ENCODE peak calls at places on chromosomes 4 and X, in six cellular contexts. R is right lobe of liver, W is epithelial cell of prostate, Z is WTC11, U is iris pigment epithelial cell, G is ovary. I is an unnamed sample.

GRCh38 chr4:142840516-142841123 is 5.5 kb downstream of the INPP4B start:
- DNase-seq in R (no peak), W (no peak), U (peak; percentile 56), Z (no peak), G (no peak), I (no peak)

GRCh38 chr4:173518419-173519102 is 11.5 kb downstream of the HAND2 start:
- DNase-seq in W (no peak), R (no peak), Z (no peak), G (peak; percentile 32), U (peak; percentile 39), I (no peak)

GRCh38 chr4:185591679-185592141 is 56.4 kb upstream of the PDLIM3 start:
- DNase-seq in G (peak; percentile 50), U (peak; percentile 88), Z (no peak), W (peak; percentile 27), R (no peak), I (no peak)

GRCh38 chrX:121755541-121755940 is 708.1 kb downstream of the GLUD2 start:
- DNase-seq in W (no peak), R (no peak), G (no peak), U (no peak), Z (no peak), I (no peak)

GRCh38 chrX:112901821-112902732 is 61.4 kb upstream of the AMOT start:
- DNase-seq in Z (no peak), R (no peak), W (no peak), U (no peak), G (no peak), I (no peak)

GRCh38 chrX:18012974-18013373 is 151.9 kb upstream of the RAI2 start:
- DNase-seq in G (no peak), W (no peak), Z (no peak), U (no peak), R (no peak), I (no peak)

GRCh38 chr4:182807346-182807745 is 109.8 kb downstream of the DCTD start:
- DNase-seq in W (no peak), G (no peak), U (no peak), Z (no peak), R (no peak), I (no peak)

GRCh38 chr4:179307297-179308136 is 1865.3 kb upstream of the AGA start:
- DNase-seq in U (peak; percentile 12), G (no peak), Z (peak; percentile 52), R (no peak), W (no peak), I (no peak)

GRCh38 chrX:70954871-70955270 is 24.0 kb upstream of the SLC7A3 start:
- DNase-seq in W (no peak), Z (no peak), R (no peak), U (no peak), G (no peak), I (no peak)

GRCh38 chr4:143921160-143921559 is 15.8 kb upstream of the GYPE start:
- DNase-seq in R (no peak), G (no peak), Z (no peak), U (no peak), W (no peak), I (no peak)

GRCh38 chr4:74446193-74446868 is 1.4 kb downstream of the AREG start:
- DNase-seq in R (no peak), G (no peak), Z (no peak), U (no peak), W (no peak), I (no peak)

GRCh38 chr4:2667428-2667827 is 88.7 kb downstream of the TNIP2 start:
- DNase-seq in G (no peak), R (no peak), W (no peak), U (no peak), Z (no peak), I (no peak)

GRCh38 chr4:74635490-74636123 is 158.7 kb downstream of the BTC start:
- DNase-seq in W (peak; percentile 63), G (no peak), R (no peak), U (no peak), Z (no peak), I (no peak)

GRCh38 chr4:87042986-87043820 is 108.4 kb downstream of the AFF1 start:
- DNase-seq in W (no peak), G (no peak), U (no peak), Z (no peak), R (no peak), I (no peak)

GRCh38 chrX:78619829-78620228 is 39.3 kb downstream of the RTL3 start:
- DNase-seq in U (peak; percentile 36), Z (no peak), R (no peak), G (no peak), W (no peak), I (no peak)

GRCh38 chr4:141502755-141503154 is 133.6 kb upstream of the IL15 start:
- DNase-seq in R (no peak), W (no peak), U (no peak), Z (no peak), G (no peak), I (no peak)

GRCh38 chr4:985123-985830 is 1.6 kb upstream of the IDUA start:
- DNase-seq in W (no peak), R (peak; percentile 90), Z (peak; percentile 84), U (no peak), G (no peak), I (peak; percentile 63)

GRCh38 chr4:7331682-7332000 is 103.1 kb downstream of the PSAPL1 start:
- DNase-seq in W (no peak), G (no peak), R (peak; percentile 29), U (no peak), Z (no peak), I (no peak)

GRCh38 chr4:7894677-7895181 is 44.9 kb downstream of the AFAP1 start:
- DNase-seq in U (no peak), Z (no peak), W (no peak), R (no peak), G (no peak), I (no peak)

GRCh38 chr4:21765810-21766407 is 182.7 kb downstream of the KCNIP4 start:
- DNase-seq in U (peak; percentile 45), R (no peak), Z (peak; percentile 67), G (no peak), W (no peak), I (no peak)

GRCh38 chr4:105162123-105162796 is 15.6 kb downstream of the TET2 start:
- DNase-seq in W (no peak), G (no peak), Z (no peak), U (no peak), R (no peak), I (no peak)

GRCh38 chr4:5995901-5996623 is 22.2 kb downstream of the C4orf50 start:
- DNase-seq in Z (no peak), U (no peak), R (no peak), W (no peak), G (no peak), I (no peak)

GRCh38 chrX:101931494-101932248 is at the start of gene ZMAT1:
- DNase-seq in R (peak; percentile 95), W (peak; percentile 10), Z (peak; percentile 91), U (peak; percentile 79), G (peak; percentile 95), I (peak; percentile 97)

GRCh38 chr4:1411436-1412375 is 5.5 kb upstream of the NKX1-1 start:
- DNase-seq in G (no peak), W (no peak), R (peak; percentile 38), Z (no peak), U (no peak), I (no peak)

GRCh38 chrX:20063716-20064351 is 52.9 kb downstream of the MAP7D2 start:
- DNase-seq in R (no peak), U (peak; percentile 5), G (no peak), W (no peak), Z (peak; percentile 20), I (no peak)

GRCh38 chr4:8340721-8341680 is 71.4 kb downstream of the HTRA3 start:
- DNase-seq in U (no peak), W (no peak), Z (no peak), R (peak; percentile 48), G (peak; percentile 91), I (peak; percentile 75)

GRCh38 chr4:118953276-118953675 is 64.6 kb downstream of the SYNPO2 start:
- DNase-seq in U (peak; percentile 19), Z (no peak), R (no peak), G (no peak), W (no peak), I (no peak)

GRCh38 chr4:98394134-98394533 is 132.9 kb downstream of the RAP1GDS1 start:
- DNase-seq in W (no peak), R (no peak), Z (no peak), G (no peak), U (peak; percentile 19), I (no peak)

GRCh38 chrX:1261285-1261684 is 7.3 kb upstream of the CSF2RA start:
- DNase-seq in W (no peak), U (no peak), Z (no peak), G (no peak), R (no peak), I (no peak)

GRCh38 chrX:137565921-137566745 is at the start of gene ZIC3:
- DNase-seq in G (no peak), R (peak; percentile 65), U (peak; percentile 48), W (no peak), Z (peak; percentile 84), I (peak; percentile 74)

GRCh38 chrX:41180194-41180902 is 95.1 kb downstream of the USP9X start:
- DNase-seq in G (peak; percentile 58), Z (peak; percentile 14), R (no peak), W (no peak), U (peak; percentile 80), I (peak; percentile 33)

GRCh38 chr4:149987330-149987751 is 90.9 kb upstream of the DCLK2 start:
- DNase-seq in W (no peak), G (no peak), Z (no peak), R (no peak), U (peak; percentile 20), I (no peak)

GRCh38 chr4:43362875-43363636 is 470.5 kb downstream of the GRXCR1 start:
- DNase-seq in Z (no peak), W (no peak), G (no peak), R (no peak), U (no peak), I (no peak)

GRCh38 chrX:121336831-121337421 is 289.5 kb downstream of the GLUD2 start:
- DNase-seq in R (no peak), Z (no peak), W (no peak), U (no peak), G (no peak), I (no peak)

GRCh38 chrX:3697701-3698279 is 15.7 kb downstream of the PRKX start:
- DNase-seq in G (no peak), R (no peak), W (no peak), Z (no peak), U (peak; percentile 74), I (peak; percentile 81)

GRCh38 chr4:53684448-53684847 is 93.2 kb upstream of the LNX1 start:
- DNase-seq in G (no peak), Z (no peak), R (no peak), U (no peak), W (no peak), I (no peak)

I was measured in tibial artery.